ENCODE peak calls at places on chromosomes 12 and 14, in eight cellular contexts. K is suprapubic skin; C is mucosa of descending colon; L is CD8-positive, alpha-beta T cell; I is left lung; D is H9; X is body of pancreas; B is K562. V is an unnamed sample.

GRCh38 chr14:105894978-105895881 is 368.8 kb downstream of the TMEM121 start:
- DNase-seq in D (no peak), B (peak; percentile 1), C (peak; percentile 15), X (peak; percentile 5), L (no peak), K (peak; percentile 70), I (peak; percentile 70), V (no peak)

GRCh38 chr12:104741497-104742367 is 216.4 kb downstream of the SLC41A2 start:
- DNase-seq in I (no peak), D (no peak), X (no peak), L (no peak), B (no peak), K (no peak), C (no peak), V (no peak)

GRCh38 chr12:132664206-132665148 is 22.7 kb downstream of the POLE start:
- DNase-seq in C (no peak), B (no peak), L (no peak), K (no peak), D (no peak), I (no peak), X (no peak), V (no peak)

GRCh38 chr12:121805171-121805687 is 1.4 kb downstream of the SETD1B start:
- DNase-seq in C (peak; percentile 64), I (peak; percentile 80), B (no peak), X (no peak), D (no peak), K (no peak), L (peak; percentile 30), V (peak; percentile 47)

GRCh38 chr14:33862261-33862802 is 88.5 kb downstream of the EGLN3 start:
- DNase-seq in B (no peak), D (no peak), X (no peak), L (no peak), K (no peak), C (no peak), I (no peak), V (no peak)

GRCh38 chr12:122203968-122204828 is 689 bp downstream of the B3GNT4 start:
- DNase-seq in K (peak; percentile 72), D (no peak), L (no peak), C (no peak), X (no peak), B (no peak), I (no peak), V (no peak)

GRCh38 chr14:104292084-104292970 is 153.9 kb downstream of the KIF26A start:
- DNase-seq in D (peak; percentile 51), L (no peak), X (no peak), I (peak; percentile 66), K (no peak), B (no peak), C (peak; percentile 21), V (no peak)

GRCh38 chr14:101349108-101349507 is 212.2 kb upstream of the DIO3 start:
- DNase-seq in D (no peak), C (no peak), I (no peak), L (no peak), B (no peak), K (peak; percentile 60), X (no peak), V (no peak)

GRCh38 chr12:109716512-109717389 is 3.1 kb downstream of the FAM222A start:
- DNase-seq in K (no peak), L (no peak), I (no peak), B (no peak), C (no peak), X (no peak), D (no peak), V (no peak)

GRCh38 chr12:19206493-19207077 is 77.1 kb downstream of the PLEKHA5 start:
- DNase-seq in I (no peak), L (no peak), K (no peak), D (no peak), X (no peak), C (no peak), B (no peak), V (no peak)

GRCh38 chr12:88505696-88506095 is 74.6 kb downstream of the KITLG start:
- DNase-seq in L (no peak), I (no peak), X (no peak), D (no peak), B (no peak), C (no peak), K (no peak), V (no peak)

GRCh38 chr12:96811083-96811482 is 96.0 kb upstream of the NEDD1 start:
- DNase-seq in L (no peak), I (no peak), X (no peak), C (no peak), K (no peak), D (no peak), B (no peak), V (no peak)

GRCh38 chr14:38481939-38482678 is 226.2 kb upstream of the CLEC14A start:
- DNase-seq in X (no peak), L (no peak), K (no peak), I (no peak), C (no peak), D (peak; percentile 26), B (no peak), V (no peak)

GRCh38 chr12:124554429-124555029 is 12.9 kb downstream of the NCOR2 start:
- DNase-seq in I (peak; percentile 69), X (no peak), C (no peak), L (no peak), D (no peak), B (no peak), K (no peak), V (peak; percentile 40)

GRCh38 chr14:73610692-73611091 is 1.6 kb upstream of the ACOT6 start:
- DNase-seq in C (no peak), D (no peak), X (no peak), B (no peak), K (no peak), I (no peak), L (no peak), V (no peak)

GRCh38 chr12:57470286-57470969 is 9.2 kb downstream of the ARHGAP9 start:
- DNase-seq in X (no peak), D (no peak), C (no peak), B (no peak), I (no peak), K (no peak), L (no peak), V (no peak)

GRCh38 chr12:116159593-116159992 is 117.9 kb downstream of the MED13L start:
- DNase-seq in B (no peak), X (no peak), L (no peak), C (no peak), D (no peak), K (no peak), I (no peak), V (no peak)

GRCh38 chr12:116156614-116157013 is 120.9 kb downstream of the MED13L start:
- DNase-seq in C (no peak), D (no peak), I (no peak), K (no peak), L (no peak), X (no peak), B (no peak), V (no peak)

GRCh38 chr12:116159175-116159574 is 118.3 kb downstream of the MED13L start:
- DNase-seq in C (no peak), L (no peak), I (no peak), B (no peak), D (no peak), X (no peak), K (no peak), V (no peak)

GRCh38 chr12:116160196-116160595 is 117.3 kb downstream of the MED13L start:
- DNase-seq in K (no peak), L (no peak), I (no peak), C (no peak), D (no peak), X (no peak), B (no peak), V (no peak)

DNA sequence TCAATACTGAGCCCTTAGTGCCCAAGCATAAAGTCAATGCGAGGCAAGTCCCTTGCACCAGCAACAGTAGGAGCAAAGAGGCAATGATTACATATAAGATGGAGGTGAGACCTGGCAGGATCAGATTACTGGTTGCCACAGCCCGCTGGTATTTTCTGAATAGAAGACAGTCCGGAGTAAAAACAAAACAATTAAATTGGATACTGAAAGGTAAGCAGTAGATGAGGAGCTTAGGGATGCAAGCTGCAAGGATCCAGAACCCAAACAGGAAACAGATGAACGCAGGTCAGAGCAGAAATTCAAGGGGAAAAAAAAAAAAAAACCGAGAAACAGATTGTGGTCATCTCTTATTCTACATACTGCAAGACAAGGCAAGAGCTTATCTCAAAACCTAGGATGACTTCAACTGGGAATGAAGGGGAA is 119.6 kb downstream of the MED13L start:
- DNase-seq in I (no peak), C (no peak), X (no peak), B (no peak), K (no peak), L (no peak), D (no peak), V (no peak)
- H3K4me1 ChIP-seq in I (peaks cover 70% of the 10 kb centered on the region), C (peaks cover 3% of the 10 kb centered on the region), X (peaks cover 62% of the 10 kb centered on the region), B (peaks cover 39% of the 10 kb centered on the region), K (peaks cover 46% of the 10 kb centered on the region), L (peaks cover 15% of the 10 kb centered on the region), D (peaks cover 3% of the 10 kb centered on the region), V (no peaks in the 10 kb centered on the region)

DNA sequence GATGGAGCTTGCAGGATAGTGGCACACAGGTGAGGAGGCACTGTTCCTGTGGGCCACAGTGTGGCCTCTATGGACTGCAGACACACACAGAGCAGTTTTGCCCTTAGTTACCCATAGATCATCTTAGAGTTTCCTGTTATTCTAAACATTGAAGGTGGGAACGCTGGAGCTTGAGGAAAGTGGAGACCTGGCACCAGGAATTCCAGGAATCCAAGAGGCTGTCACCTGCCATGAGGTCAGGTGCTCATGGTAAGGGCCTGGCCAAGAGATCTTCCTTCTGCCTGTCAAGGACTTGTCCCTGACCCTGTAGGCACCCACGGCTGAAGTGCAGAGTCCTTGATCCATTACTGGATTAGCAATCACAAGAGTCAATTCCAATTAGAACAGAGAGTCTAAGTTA is 65.2 kb upstream of the ACTN1 start:
- DNase-seq in D (no peak), K (no peak), L (no peak), I (no peak), X (no peak), B (no peak), C (no peak), V (no peak)
- TF ChIP-seq CTCF in D (no peak), K (no peak), L (no peak), I (no peak), X (no peak), B (no peak), C (no peak), V (no peak)

DNA sequence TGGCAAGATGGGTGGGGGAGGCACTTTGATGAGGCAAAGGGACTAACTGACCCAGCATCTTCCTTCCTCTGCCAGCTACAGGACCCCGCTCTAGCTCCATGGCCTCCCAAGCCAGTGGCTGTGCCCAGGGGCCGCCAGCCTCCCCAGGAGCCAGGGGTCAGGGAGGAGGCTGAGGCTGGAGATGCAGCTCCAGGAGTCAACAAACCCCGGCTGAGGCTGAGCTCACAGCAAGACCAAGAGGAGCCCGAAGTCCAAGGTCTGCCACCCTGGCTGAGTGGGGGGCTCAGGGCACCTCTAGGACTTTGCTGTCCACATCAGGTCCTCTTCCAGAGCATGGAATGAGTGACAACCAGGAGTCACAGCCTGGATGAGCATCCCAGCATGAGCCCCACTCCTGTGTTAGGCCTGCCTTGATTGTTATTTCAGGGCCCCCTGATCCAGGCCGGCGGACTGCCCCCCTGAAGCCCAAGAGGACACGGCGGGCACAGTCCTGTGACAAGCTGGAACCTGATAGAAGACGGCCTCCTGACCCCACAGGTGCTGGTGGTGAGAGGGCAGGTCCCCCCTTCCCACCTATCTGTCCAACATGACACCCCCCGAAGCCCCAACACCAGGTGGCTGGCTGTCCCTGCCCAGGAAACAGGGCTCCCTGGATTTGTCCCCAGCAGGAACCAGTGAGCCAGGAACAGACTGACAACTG is 2.5 kb upstream of the CPNE6 start:
- DNase-seq in L (peak; percentile 4), D (no peak), I (peak; percentile 58), X (no peak), B (no peak), K (no peak), C (peak; percentile 23), V (no peak)
- H3K4me1 ChIP-seq in L (no peaks in the 10 kb centered on the region), D (no peaks in the 10 kb centered on the region), I (no peaks in the 10 kb centered on the region), X (peaks cover 11% of the 10 kb centered on the region), B (no peaks in the 10 kb centered on the region), K (peaks cover 7% of the 10 kb centered on the region), C (peaks cover 24% of the 10 kb centered on the region), V (no peaks in the 10 kb centered on the region)

GRCh38 chr14:96304956-96305355 is 48.9 kb downstream of the BDKRB1 start:
- DNase-seq in L (no peak), K (no peak), X (no peak), D (peak; percentile 87), I (no peak), B (no peak), C (no peak), V (no peak)
- TF ChIP-seq CTCF in L (no peak), K (no peak), X (no peak), D (peak; percentile 65), I (no peak), B (peak; percentile 28), C (no peak), V (no peak)